ENCODE peak calls at places on chromosomes 11 and 22, in five cellular contexts. U is H1, I is HepG2, N is K562, C is HCT116. H is an unnamed sample.

GRCh38 chr11:7170431-7170830 is 81.3 kb upstream of the SYT9 start:
- DNase-seq in U (no peak), I (no peak), N (no peak), C (no peak), H (no peak)

GRCh38 chr11:32892355-32893090 is at the start of gene QSER1:
- DNase-seq in U (peak; percentile 83), I (peak; percentile 35), N (peak; percentile 82), C (no peak), H (no peak)

GRCh38 chr11:65491614-65492386 is 7.0 kb upstream of the MALAT1 start:
- DNase-seq in U (peak; percentile 64), I (no peak), N (peak; percentile 85), C (peak; percentile 93), H (no peak)

GRCh38 chr11:124758355-124759267 is 3.5 kb downstream of the ESAM start:
- DNase-seq in U (peak; percentile 90), I (peak; percentile 84), N (peak; percentile 65), C (peak; percentile 59), H (peak; percentile 71)

GRCh38 chr11:123505546-123506299 is 75.7 kb downstream of the GRAMD1B start:
- DNase-seq in U (peak; percentile 64), I (no peak), N (no peak), C (no peak), H (no peak)

GRCh38 chr11:73978576-73979086 is 4.0 kb downstream of the UCP2 start:
- DNase-seq in U (no peak), I (no peak), N (no peak), C (no peak), H (no peak)

GRCh38 chr22:27857441-27857840 is 55.9 kb upstream of the MN1 start:
- DNase-seq in U (no peak), I (no peak), N (no peak), C (no peak), H (no peak)

GRCh38 chr22:36384766-36385400 is 2.9 kb downstream of the MYH9 start:
- DNase-seq in U (no peak), I (no peak), N (no peak), C (no peak), H (no peak)

GRCh38 chr11:83599066-83599465 is 312.9 kb upstream of the CCDC90B start:
- DNase-seq in U (no peak), I (peak; percentile 1), N (no peak), C (no peak), H (no peak)

DNA sequence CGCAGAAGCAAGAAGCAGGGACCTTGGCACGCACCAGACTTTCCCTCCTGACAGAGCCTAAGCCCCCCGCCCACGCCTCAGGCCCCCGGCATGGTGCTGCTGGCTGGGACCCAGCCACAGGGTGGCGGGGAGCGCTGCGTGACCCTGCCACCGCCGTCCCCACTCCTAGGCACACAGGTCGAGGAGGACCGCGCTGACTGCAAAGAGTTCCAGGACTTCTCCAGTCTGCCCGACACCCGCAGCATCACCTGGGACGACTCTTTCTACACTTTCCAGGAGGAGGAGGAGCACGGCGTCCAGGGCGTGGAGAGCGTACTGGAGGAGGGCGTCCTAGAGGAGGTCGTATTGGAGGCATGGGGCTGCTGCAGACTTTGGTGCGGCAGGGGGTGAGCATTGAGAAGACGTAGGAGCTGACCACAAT is 103.7 kb downstream of the TRIM51G start:
- DNase-seq in U (no peak), I (no peak), N (no peak), C (no peak), H (no peak)
- TF ChIP-seq YY1 in U (no peak), I (no peak), N (no peak), C (no peak), H (no peak)

GRCh38 chr11:101129203-101129943 is at the start of gene PGR:
- DNase-seq in U (peak; percentile 55), I (no peak), N (peak; percentile 61), C (no peak), H (no peak)
- TF ChIP-seq YY1 in U (no peak), I (no peak), N (no peak), C (no peak), H (no peak)

GRCh38 chr11:126515501-126515900 is 160.0 kb downstream of the ST3GAL4 start:
- DNase-seq in U (no peak), I (no peak), N (no peak), C (no peak), H (no peak)
- TF ChIP-seq YY1 in U (no peak), I (no peak), N (no peak), C (no peak), H (no peak)

DNA sequence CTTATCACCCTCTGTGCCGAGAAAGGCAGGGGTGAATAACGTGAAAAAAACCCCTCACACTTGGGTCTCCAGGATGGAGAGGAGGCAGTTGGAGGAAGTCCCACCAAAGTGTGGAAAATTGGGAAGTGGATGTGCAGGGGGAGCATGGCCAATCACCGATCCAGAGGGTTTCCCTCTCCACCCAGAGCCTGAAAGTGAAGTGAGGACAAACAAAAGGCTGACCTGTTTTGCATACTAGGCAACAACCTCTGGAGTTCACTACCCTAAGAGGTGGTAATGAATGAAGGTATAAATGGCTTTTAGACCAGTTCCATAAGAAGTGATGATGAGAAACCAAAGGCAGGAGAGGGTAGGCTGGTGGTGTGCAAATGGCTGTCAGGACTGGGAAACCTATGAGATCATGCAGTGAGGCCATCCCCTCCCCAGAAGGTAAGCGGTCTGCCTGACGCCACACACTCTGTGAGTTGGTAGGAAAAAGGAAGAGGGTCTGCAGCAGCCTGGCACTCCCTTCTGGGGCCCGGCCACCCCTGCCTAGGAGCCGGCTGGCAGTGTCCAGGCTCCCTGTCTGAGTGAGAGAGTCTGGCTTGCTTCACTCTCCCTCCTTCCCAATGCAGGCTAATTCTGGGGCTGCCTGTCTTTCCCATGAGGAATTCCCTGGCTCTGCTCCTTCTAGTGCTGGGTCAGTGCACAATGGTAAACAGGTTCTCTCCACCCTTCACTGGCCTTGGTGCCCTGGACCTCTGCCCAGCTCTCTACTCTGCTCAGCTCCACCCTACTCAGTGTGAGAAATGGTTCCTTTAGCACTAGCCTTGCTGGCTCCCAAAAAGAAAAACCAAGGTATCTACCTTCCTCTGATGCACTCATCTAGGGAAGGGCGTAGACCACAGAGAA is 15.6 kb downstream of the TBC1D10A start:
- DNase-seq in U (no peak), I (no peak), N (no peak), C (no peak), H (no peak)
- TF ChIP-seq YY1 in U (no peak), I (no peak), N (no peak), C (no peak), H (no peak)

GRCh38 chr11:60118333-60118732 is 29.9 kb downstream of the MS4A2 start:
- DNase-seq in U (no peak), I (no peak), N (peak; percentile 21), C (no peak), H (no peak)

GRCh38 chr11:60122414-60123036 is 34.1 kb downstream of the MS4A2 start:
- DNase-seq in U (no peak), I (no peak), N (no peak), C (no peak), H (no peak)

GRCh38 chr11:60116996-60117790 is 28.7 kb downstream of the MS4A2 start:
- DNase-seq in U (no peak), I (no peak), N (no peak), C (no peak), H (no peak)

GRCh38 chr11:60121259-60121658 is 32.8 kb downstream of the MS4A2 start:
- DNase-seq in U (no peak), I (no peak), N (peak; percentile 80), C (no peak), H (no peak)

DNA sequence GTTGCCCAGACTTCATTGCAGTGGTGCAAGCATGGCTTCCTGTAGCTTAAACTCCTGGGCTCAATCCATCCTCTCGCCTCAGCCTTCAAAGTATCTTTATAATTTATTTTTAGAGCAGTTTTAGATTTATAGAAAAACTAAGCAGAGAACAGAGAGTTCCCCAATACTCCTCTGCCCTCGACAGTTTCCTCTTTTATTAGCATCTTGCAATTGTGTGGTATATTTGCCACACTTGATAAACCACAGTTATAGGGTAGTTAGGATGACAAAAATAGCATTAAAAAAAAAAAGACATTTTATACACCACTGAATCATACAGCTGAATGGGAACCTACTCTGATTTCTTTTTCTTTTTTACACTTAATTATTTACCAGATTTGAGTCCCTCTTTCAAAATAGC is 31.2 kb downstream of the MS4A2 start:
- DNase-seq in U (no peak), I (no peak), N (no peak), C (no peak), H (no peak)
- TF ChIP-seq YY1 in U (no peak), I (no peak), N (no peak), C (no peak), H (no peak)

DNA sequence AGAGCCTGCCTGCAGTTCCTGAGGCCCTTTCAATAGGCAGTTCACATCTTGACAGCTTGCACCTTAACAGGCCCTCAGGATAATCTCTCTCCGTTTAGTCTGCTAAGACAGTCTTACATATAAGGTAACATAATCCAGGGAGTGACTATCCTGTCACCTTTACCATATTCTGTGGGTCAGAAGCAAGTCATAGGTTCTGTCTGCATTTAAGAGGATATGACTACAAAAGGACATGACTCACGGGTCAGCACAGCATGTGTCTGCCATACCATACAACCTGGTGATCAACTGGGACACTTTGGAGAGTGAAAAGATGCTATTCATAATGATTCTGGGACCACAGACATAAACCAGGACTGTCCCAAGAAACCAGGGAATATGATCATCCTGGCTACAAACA is 611.1 kb downstream of the SOX6 start:
- DNase-seq in U (no peak), I (no peak), N (no peak), C (no peak), H (no peak)
- TF ChIP-seq YY1 in U (no peak), I (no peak), N (no peak), C (no peak), H (no peak)

GRCh38 chr11:107999759-108000455 is 8.8 kb upstream of the CUL5 start:
- DNase-seq in U (peak; percentile 72), I (peak; percentile 72), N (peak; percentile 80), C (peak; percentile 74), H (peak; percentile 77)
- TF ChIP-seq YY1 in U (no peak), I (no peak), N (no peak), C (peak; percentile 33), H (no peak)

DNA sequence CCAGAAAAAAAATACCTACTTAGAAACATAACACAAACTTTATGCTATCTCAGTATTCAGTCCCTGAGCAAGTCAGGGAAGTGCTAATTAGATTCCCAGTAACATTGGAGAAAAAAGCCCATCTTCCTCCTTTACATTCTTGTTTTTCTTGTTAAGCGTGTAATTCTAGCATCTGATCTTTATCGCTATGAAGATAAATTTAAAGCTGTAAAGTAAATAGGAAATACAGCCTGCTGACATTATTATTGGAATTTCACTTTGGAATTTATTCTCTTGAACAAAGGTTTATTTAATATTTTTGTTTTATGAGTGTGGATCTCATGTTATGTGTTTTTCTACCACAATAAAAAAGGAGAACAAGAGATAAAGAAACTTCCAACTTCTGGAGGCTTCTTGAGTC is 13.9 kb downstream of the ALKBH3 start:
- DNase-seq in U (no peak), I (no peak), N (no peak), C (no peak), H (no peak)
- TF ChIP-seq YY1 in U (no peak), I (no peak), N (no peak), C (no peak), H (no peak)

DNA sequence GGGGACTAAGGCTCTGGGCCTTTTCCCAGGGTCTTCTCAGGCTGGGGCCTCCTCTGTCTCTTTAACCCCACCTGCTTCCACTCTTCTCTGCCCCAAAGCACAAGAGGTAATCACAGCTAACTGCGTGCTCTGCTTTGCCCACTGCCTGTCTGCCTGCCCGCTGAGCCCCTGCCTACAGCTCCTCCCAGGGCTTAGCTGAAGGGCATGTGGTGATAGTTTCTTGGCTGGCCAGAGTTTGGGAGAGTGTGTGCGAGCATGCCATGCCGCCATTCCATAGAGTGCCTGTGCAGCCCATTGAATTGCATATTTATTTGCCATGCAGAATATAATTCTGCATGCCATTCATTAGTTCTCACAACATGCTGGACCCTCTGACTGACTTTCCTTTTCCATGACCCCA is 32.5 kb downstream of the PHLDB1 start:
- DNase-seq in U (no peak), I (no peak), N (no peak), C (no peak), H (no peak)
- TF ChIP-seq YY1 in U (no peak), I (no peak), N (no peak), C (no peak), H (no peak)